ENCODE peak calls at places on chromosomes 1 and 21, in nine cellular contexts. C is HCT116, E is GM23338, D is HL-60, O is GM12878, H is K562, K is suprapubic skin, U is esophagus muscularis mucosa, A is stomach. X is an unnamed sample.

GRCh38 chr1:9078035-9078948 is 8.9 kb upstream of the SLC2A5 start:
- DNase-seq in C (no peak), E (no peak), D (no peak), O (peak; percentile 95), H (no peak), K (no peak), U (no peak), A (no peak), X (no peak)

GRCh38 chr1:113870778-113871177 is 734 bp downstream of the PTPN22 start:
- DNase-seq in C (no peak), E (no peak), D (no peak), O (no peak), H (no peak), K (no peak), U (no peak), A (no peak), X (no peak)

GRCh38 chr1:31984419-31985347 is 29.0 kb upstream of the KHDRBS1 start:
- DNase-seq in C (no peak), E (no peak), D (no peak), O (no peak), H (no peak), K (no peak), U (no peak), A (no peak), X (no peak)

GRCh38 chr1:208107817-208108608 is 136.2 kb downstream of the PLXNA2 start:
- DNase-seq in C (no peak), E (no peak), D (no peak), O (no peak), H (no peak), K (no peak), U (no peak), A (no peak), X (no peak)

GRCh38 chr21:31030367-31031106 is 7.7 kb downstream of the KRTAP19-8 start:
- DNase-seq in C (no peak), E (no peak), D (no peak), O (peak; percentile 48), H (no peak), K (no peak), U (no peak), A (no peak), X (no peak)

GRCh38 chr1:156676820-156677615 is at the start of gene NES:
- DNase-seq in C (no peak), E (peak; percentile 91), D (no peak), O (no peak), H (peak; percentile 91), K (no peak), U (no peak), A (no peak), X (peak; percentile 89)

GRCh38 chr1:158019177-158019868 is 25.9 kb downstream of the KIRREL1 start:
- DNase-seq in C (peak; percentile 73), E (peak; percentile 94), D (no peak), O (no peak), H (no peak), K (no peak), U (no peak), A (no peak), X (peak; percentile 86)

GRCh38 chr1:62294211-62294610 is 25.0 kb downstream of the KANK4 start:
- DNase-seq in C (peak; percentile 1), E (peak; percentile 66), D (no peak), O (no peak), H (peak; percentile 22), K (no peak), U (no peak), A (peak; percentile 33), X (no peak)

GRCh38 chr1:167043752-167044488 is 46.3 kb downstream of the GPA33 start:
- DNase-seq in C (no peak), E (peak; percentile 69), D (peak; percentile 90), O (no peak), H (peak; percentile 84), K (no peak), U (peak; percentile 91), A (peak; percentile 87), X (peak; percentile 86)

GRCh38 chr21:46048926-46049889 is 48.7 kb upstream of the COL6A2 start:
- DNase-seq in C (no peak), E (peak; percentile 46), D (no peak), O (no peak), H (no peak), K (peak; percentile 94), U (peak; percentile 97), A (peak; percentile 54), X (peak; percentile 98)

GRCh38 chr1:183025782-183026774 is 2.9 kb downstream of the LAMC1 start:
- DNase-seq in C (no peak), E (no peak), D (no peak), O (peak; percentile 51), H (no peak), K (no peak), U (no peak), A (no peak), X (no peak)

GRCh38 chr1:114024049-114024448 is 44.8 kb downstream of the OLFML3 start:
- DNase-seq in C (no peak), E (peak; percentile 75), D (no peak), O (no peak), H (no peak), K (no peak), U (no peak), A (no peak), X (no peak)

GRCh38 chr1:99503276-99503747 is 142.6 kb upstream of the PALMD start:
- DNase-seq in C (no peak), E (no peak), D (no peak), O (no peak), H (peak; percentile 65), K (no peak), U (no peak), A (no peak), X (no peak)

GRCh38 chr1:240831191-240831631 is 219.3 kb upstream of the GREM2 start:
- DNase-seq in C (no peak), E (no peak), D (no peak), O (no peak), H (no peak), K (no peak), U (no peak), A (no peak), X (no peak)

GRCh38 chr21:38869946-38870345 is 64.2 kb downstream of the ETS2 start:
- DNase-seq in C (no peak), E (no peak), D (no peak), O (no peak), H (no peak), K (no peak), U (no peak), A (no peak), X (no peak)

GRCh38 chr1:15696956-15697521 is 12.9 kb downstream of the PLEKHM2 start:
- DNase-seq in C (no peak), E (no peak), D (peak; percentile 85), O (peak; percentile 93), H (no peak), K (no peak), U (no peak), A (no peak), X (no peak)

GRCh38 chr1:222931018-222931417 is 116.2 kb downstream of the DISP1 start:
- DNase-seq in C (no peak), E (no peak), D (no peak), O (no peak), H (no peak), K (no peak), U (no peak), A (no peak), X (no peak)

GRCh38 chr1:222926566-222926965 is 111.7 kb downstream of the DISP1 start:
- DNase-seq in C (no peak), E (no peak), D (no peak), O (no peak), H (no peak), K (no peak), U (no peak), A (no peak), X (no peak)

GRCh38 chr1:222930097-222930496 is 115.3 kb downstream of the DISP1 start:
- DNase-seq in C (no peak), E (no peak), D (no peak), O (no peak), H (no peak), K (no peak), U (no peak), A (no peak), X (no peak)

GRCh38 chr1:222924140-222924706 is 109.4 kb downstream of the DISP1 start:
- DNase-seq in C (no peak), E (no peak), D (no peak), O (no peak), H (no peak), K (no peak), U (no peak), A (no peak), X (no peak)

GRCh38 chr1:222928212-222928611 is 113.4 kb downstream of the DISP1 start:
- DNase-seq in C (no peak), E (peak; percentile 89), D (no peak), O (no peak), H (peak; percentile 10), K (no peak), U (no peak), A (peak; percentile 73), X (peak; percentile 75)
- TF ChIP-seq POLR2AphosphoS5 in C (no peak), E (no peak), D (no peak), O (no peak), H (no peak), K (no peak), U (peak; percentile 69), A (no peak), X (peak; percentile 40)

DNA sequence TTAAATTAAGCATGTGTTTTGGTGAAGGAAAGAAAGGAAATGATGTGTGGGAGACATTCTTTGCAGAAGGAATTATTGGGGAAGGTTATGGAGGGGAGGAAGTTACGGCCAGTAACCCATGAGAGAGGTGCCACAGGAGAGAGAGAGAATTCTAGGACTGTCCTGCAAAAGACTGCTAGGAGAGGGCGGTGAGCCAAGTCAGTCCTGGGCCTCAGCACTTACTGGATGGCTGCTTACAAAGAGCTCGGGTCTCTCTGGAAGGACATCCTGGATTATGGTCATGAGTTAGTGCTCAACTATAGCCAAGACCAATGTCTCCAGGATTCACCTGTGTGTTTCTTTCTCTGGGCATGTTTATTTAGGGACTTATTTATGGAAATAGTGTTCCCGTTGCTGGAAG is 74.4 kb upstream of the HSD17B7 start:
- DNase-seq in C (no peak), E (no peak), D (no peak), O (no peak), H (no peak), K (no peak), U (no peak), A (no peak), X (peak; percentile 80)
- TF ChIP-seq POLR2AphosphoS5 in C (no peak), E (no peak), D (no peak), O (no peak), H (no peak), K (no peak), U (no peak), A (no peak), X (no peak)

DNA sequence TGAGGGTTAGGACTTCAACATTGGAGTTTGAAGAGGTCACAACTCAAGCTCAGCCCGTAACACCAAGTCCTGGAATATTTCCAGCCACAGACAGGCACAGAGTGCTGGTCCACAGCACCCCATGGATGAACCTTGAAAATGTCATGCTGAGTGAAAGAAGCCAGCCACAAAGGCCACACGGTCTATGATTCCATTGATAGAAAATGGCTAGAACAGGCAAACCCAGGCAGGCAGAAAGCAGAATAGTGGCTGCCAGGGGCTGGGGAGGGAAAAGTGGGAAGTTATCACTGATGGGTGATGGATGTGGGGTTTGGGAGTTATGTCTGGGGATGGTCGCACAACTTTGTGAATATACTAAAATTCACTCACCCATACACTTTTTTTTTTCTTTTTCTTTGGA is 21.3 kb downstream of the MX1 start:
- DNase-seq in C (no peak), E (no peak), D (no peak), O (no peak), H (no peak), K (no peak), U (no peak), A (no peak), X (peak; percentile 11)
- TF ChIP-seq POLR2AphosphoS5 in C (no peak), E (no peak), D (no peak), O (peak; percentile 78), H (no peak), K (no peak), U (no peak), A (no peak), X (no peak)

GRCh38 chr1:200774735-200775449 is 36.2 kb downstream of the CAMSAP2 start:
- DNase-seq in C (no peak), E (no peak), D (no peak), O (no peak), H (no peak), K (no peak), U (no peak), A (no peak), X (no peak)
- TF ChIP-seq POLR2AphosphoS5 in C (no peak), E (no peak), D (no peak), O (no peak), H (no peak), K (no peak), U (no peak), A (no peak), X (no peak)